ENCODE peak calls at places on chromosomes 3 and 15, in ten cellular contexts. Y, Q, S, D, U, P, H, I, B and E are unnamed samples.

GRCh38 chr15:85785887-85786777 is 8.6 kb downstream of the KLHL25 start:
- DNase-seq in D (no peak), H (peak), I (no peak), Q (no peak), Y (peak), P (peak), U (no peak), S (peak), B (no peak), E (peak)

GRCh38 chr15:83198476-83198875 is 9.1 kb downstream of the HDGFL3 start:
- DNase-seq in H (no peak), S (no peak), Y (no peak), I (no peak), P (no peak), D (no peak), U (no peak), Q (no peak), B (no peak), E (no peak)

GRCh38 chr3:177724020-177724638 is 526.8 kb upstream of the TBL1XR1 start:
- DNase-seq in Y (peak), P (no peak), D (no peak), B (no peak), Q (no peak), U (no peak), S (no peak), I (no peak), H (peak), E (no peak)

GRCh38 chr15:38707802-38708671 is 143.4 kb upstream of the RASGRP1 start:
- DNase-seq in D (no peak), Q (peak), U (peak), I (peak), P (peak), B (peak), H (no peak), Y (no peak), S (peak), E (peak)

GRCh38 chr15:86002444-86002843 is 77.2 kb upstream of the AGBL1 start:
- DNase-seq in Y (no peak), P (no peak), Q (no peak), B (no peak), H (no peak), I (no peak), D (no peak), U (no peak), S (peak), E (no peak)

GRCh38 chr15:43204016-43204901 is 16.6 kb downstream of the EPB42 start:
- DNase-seq in U (peak), I (peak), D (no peak), P (peak), H (peak), Q (peak), Y (peak), S (peak), B (peak), E (peak)

GRCh38 chr3:122952509-122952908 is 75.1 kb downstream of the SEMA5B start:
- DNase-seq in S (peak), H (peak), D (no peak), I (peak), Q (no peak), B (peak), P (no peak), Y (no peak), U (no peak), E (no peak)

GRCh38 chr3:58171126-58171525 is 39.6 kb downstream of the DNASE1L3 start:
- DNase-seq in B (no peak), D (no peak), P (no peak), Q (no peak), I (no peak), Y (no peak), S (no peak), U (no peak), H (no peak), E (no peak)

GRCh38 chr15:68616397-68616796 is 37.6 kb downstream of the CORO2B start:
- DNase-seq in I (no peak), P (peak), D (no peak), Y (no peak), U (peak), Q (no peak), H (no peak), B (no peak), S (no peak), E (no peak)

GRCh38 chr3:1082024-1082633 is 10.7 kb upstream of the CNTN6 start:
- DNase-seq in Q (peak), B (no peak), P (peak), H (no peak), I (peak), U (peak), D (no peak), Y (no peak), S (peak), E (peak)

GRCh38 chr15:90892023-90892422 is 7.7 kb downstream of the FES start:
- DNase-seq in Q (no peak), U (no peak), P (no peak), B (no peak), S (no peak), D (no peak), H (peak), Y (no peak), I (no peak), E (no peak)

GRCh38 chr3:69823710-69824109 is 84.4 kb downstream of the MITF start:
- DNase-seq in U (no peak), I (no peak), Q (no peak), S (peak), D (no peak), Y (no peak), B (no peak), P (peak), H (no peak), E (no peak)

GRCh38 chr15:88911766-88912118 is 1.4 kb downstream of the MFGE8 start:
- DNase-seq in P (no peak), S (peak), Q (no peak), H (peak), I (peak), B (peak), Y (peak), U (no peak), D (no peak), E (peak)

GRCh38 chr15:87943629-87944028 is 312.9 kb downstream of the NTRK3 start:
- DNase-seq in I (no peak), D (no peak), H (no peak), Y (no peak), U (no peak), B (no peak), P (no peak), Q (no peak), S (no peak), E (no peak)

GRCh38 chr15:23073890-23074631 is 34.7 kb upstream of the TUBGCP5 start:
- DNase-seq in D (no peak), U (peak), Y (no peak), H (no peak), I (no peak), B (no peak), S (peak), Q (no peak), P (no peak), E (no peak)

GRCh38 chr3:54146383-54147239 is 24.3 kb downstream of the CACNA2D3 start:
- DNase-seq in H (peak), S (peak), B (peak), P (peak), Y (peak), Q (peak), D (peak), U (peak), I (peak), E (peak)

GRCh38 chr15:90174140-90174891 is 26.8 kb upstream of the SEMA4B start:
- DNase-seq in H (peak), D (no peak), B (no peak), Q (no peak), U (peak), I (peak), P (no peak), S (peak), Y (peak), E (no peak)

GRCh38 chr15:57595011-57595866 is 3.5 kb downstream of the MYZAP start:
- DNase-seq in Q (no peak), D (no peak), I (no peak), U (peak), P (no peak), S (no peak), H (peak), B (no peak), Y (no peak), E (no peak)

GRCh38 chr15:52008698-52009434 is 10.2 kb upstream of the MAPK6 start:
- DNase-seq in U (no peak), H (no peak), D (peak), Q (no peak), Y (no peak), S (no peak), I (no peak), B (no peak), P (no peak), E (no peak)

GRCh38 chr15:41862515-41863116 is 24.0 kb downstream of the PLA2G4B start:
- DNase-seq in Y (no peak), I (peak), Q (no peak), S (no peak), D (no peak), U (no peak), H (no peak), B (no peak), P (no peak), E (no peak)

GRCh38 chr3:152296990-152297389 is 28.3 kb downstream of the MBNL1 start:
- DNase-seq in Y (no peak), S (no peak), U (no peak), H (no peak), P (no peak), B (no peak), Q (no peak), I (no peak), D (no peak), E (no peak)

GRCh38 chr15:60021589-60022378 is 17.7 kb downstream of the FOXB1 start:
- DNase-seq in Q (no peak), B (no peak), Y (no peak), I (no peak), U (no peak), H (no peak), P (no peak), S (peak), D (no peak), E (no peak)

GRCh38 chr3:26078539-26078938 is 288.6 kb downstream of the OXSM start:
- DNase-seq in H (no peak), Q (no peak), P (no peak), I (no peak), B (no peak), D (no peak), Y (no peak), S (no peak), U (no peak), E (no peak)

GRCh38 chr15:83300826-83301225 is 16.4 kb upstream of the BNC1 start:
- DNase-seq in Y (no peak), D (no peak), B (no peak), I (no peak), P (no peak), Q (no peak), H (no peak), S (peak), U (no peak), E (no peak)

GRCh38 chr3:42680256-42680655 is 5.1 kb upstream of the KLHL40 start:
- DNase-seq in D (no peak), B (no peak), Q (no peak), U (no peak), S (peak), H (no peak), I (no peak), P (peak), Y (no peak), E (no peak)

GRCh38 chr15:40909662-40910625 is 15.7 kb downstream of the VPS18 start:
- DNase-seq in Q (no peak), B (no peak), S (no peak), D (no peak), P (no peak), U (peak), H (peak), I (peak), Y (peak), E (no peak)

GRCh38 chr3:55868347-55868746 is 381.2 kb upstream of the WNT5A start:
- DNase-seq in D (no peak), H (no peak), Q (no peak), U (no peak), B (no peak), Y (no peak), S (no peak), I (no peak), P (no peak), E (no peak)
- TF ChIP-seq CTCF in D (no peak), H (no peak), Q (no peak), U (peak), B (no peak), Y (no peak), S (no peak), I (peak), P (peak), E (no peak)

DNA sequence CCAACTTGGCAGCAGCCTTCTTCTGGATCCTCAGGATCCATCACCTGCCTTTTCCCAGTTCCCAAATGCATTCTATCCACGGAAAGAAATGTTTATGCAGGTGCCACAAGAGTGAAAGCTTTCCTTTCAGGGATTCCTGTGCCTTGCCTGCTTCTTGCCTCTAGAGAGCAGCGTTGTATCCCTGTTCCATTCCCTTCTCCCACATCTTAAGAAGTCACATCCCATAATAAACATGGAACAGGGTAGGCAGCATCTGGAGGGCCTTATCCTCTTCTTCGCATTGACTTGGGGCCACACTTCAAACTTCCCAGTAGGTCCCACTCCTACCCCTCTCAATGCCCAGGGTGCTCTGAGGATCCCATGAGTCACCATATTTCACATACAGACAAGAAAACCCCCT is 72.7 kb upstream of the DCLK3 start:
- DNase-seq in D (no peak), Q (no peak), B (no peak), P (no peak), S (no peak), H (no peak), I (no peak), U (no peak), Y (no peak), E (no peak)
- TF ChIP-seq CTCF in D (peak), Q (peak), B (peak), P (peak), S (peak), H (no peak), I (peak), U (peak), Y (no peak), E (peak)

DNA sequence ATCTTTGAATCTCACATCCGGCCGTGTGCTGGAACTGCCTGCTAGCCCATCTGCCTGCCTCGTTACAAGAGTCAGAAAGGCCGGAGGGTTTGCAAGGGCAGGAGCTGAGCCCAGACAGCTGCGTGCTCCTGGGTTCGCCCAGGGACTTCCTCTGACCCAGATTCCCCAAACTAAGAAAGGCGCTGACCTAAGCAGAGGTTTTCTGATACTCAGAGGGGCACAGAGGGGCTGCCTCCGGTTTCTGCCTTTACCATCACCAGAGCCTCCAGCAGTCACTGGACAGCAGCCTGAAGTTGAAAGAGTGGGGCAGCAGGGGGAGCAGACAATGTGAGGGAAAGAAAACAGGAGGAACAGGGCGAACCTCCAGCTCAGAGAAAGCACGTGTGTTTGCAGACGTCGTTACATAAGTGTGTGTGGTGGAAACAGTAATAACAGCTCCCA is 33.4 kb upstream of the RAD18 start:
- DNase-seq in S (no peak), P (peak), Y (peak), D (no peak), Q (no peak), H (peak), B (no peak), I (peak), U (no peak), E (no peak)
- TF ChIP-seq CTCF in S (no peak), P (peak), Y (peak), D (no peak), Q (no peak), H (peak), B (no peak), I (peak), U (no peak), E (no peak)

DNA sequence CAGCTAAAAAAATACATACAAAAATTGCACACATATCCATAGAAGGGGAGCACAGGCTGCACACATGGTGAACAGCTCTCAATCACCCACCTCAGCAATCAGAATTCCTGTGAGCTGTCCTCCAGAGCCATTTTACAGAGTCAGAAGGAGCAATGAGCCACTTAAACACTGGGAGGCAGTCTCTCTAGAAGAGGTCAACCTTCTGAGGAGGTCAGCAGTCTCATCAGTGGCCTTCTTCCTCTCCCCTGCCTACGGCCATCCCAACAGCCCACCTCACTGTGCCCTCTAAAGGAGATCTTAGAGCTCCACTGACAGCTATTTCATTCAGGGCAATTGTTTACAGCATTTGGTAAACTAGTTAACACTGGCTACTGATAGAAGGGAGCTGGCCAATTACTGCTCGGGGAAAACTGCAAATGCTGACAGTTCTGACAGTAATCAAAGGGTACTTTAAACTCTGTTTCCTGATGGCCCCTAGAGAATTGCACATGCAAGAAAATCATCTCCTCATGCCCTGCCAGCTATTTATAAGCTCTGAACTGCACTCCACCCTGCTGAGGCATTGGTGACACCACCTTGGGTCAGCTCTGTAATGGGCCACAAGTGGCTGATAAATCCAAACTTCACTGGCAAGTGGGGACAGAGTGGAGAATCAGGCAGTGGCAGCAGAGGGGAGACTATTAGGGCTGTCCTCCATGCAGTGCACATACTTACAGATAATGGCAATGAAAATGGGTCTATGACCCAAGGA is 42.1 kb upstream of the TSPAN3 start:
- DNase-seq in B (no peak), U (no peak), I (peak), D (no peak), Q (no peak), S (no peak), P (no peak), Y (no peak), H (no peak), E (no peak)
- TF ChIP-seq CTCF in B (no peak), U (no peak), I (peak), D (no peak), Q (no peak), S (no peak), P (no peak), Y (no peak), H (no peak), E (peak)

GRCh38 chr15:26891448-26891881 is 24.6 kb downstream of the GABRA5 start:
- DNase-seq in H (peak), P (peak), Q (peak), I (peak), D (no peak), Y (no peak), S (peak), U (peak), B (peak), E (peak)
- TF ChIP-seq CTCF in H (peak), P (peak), Q (peak), I (peak), D (peak), Y (peak), S (peak), U (peak), B (peak), E (peak)